ENCODE peak calls at places on chromosome 15, in five cellular contexts. X, B, N, L and M are unnamed samples.

GRCh38 chr15:98144388-98144787 is 183.9 kb downstream of the ARRDC4 start:
- DNase-seq in X (no peak), B (no peak), N (no peak), L (no peak), M (no peak)

GRCh38 chr15:37017031-37017625 is 83.2 kb downstream of the MEIS2 start:
- DNase-seq in X (no peak), B (no peak), N (no peak), L (no peak), M (no peak)

GRCh38 chr15:38879909-38880471 is 315.4 kb upstream of the RASGRP1 start:
- DNase-seq in X (no peak), B (no peak), N (no peak), L (no peak), M (no peak)

GRCh38 chr15:98896002-98896721 is 111.4 kb downstream of the PGPEP1L start:
- DNase-seq in X (no peak), B (peak; percentile 83), N (no peak), L (no peak), M (no peak)

GRCh38 chr15:89780601-89781000 is 4.5 kb downstream of the MESP2 start:
- DNase-seq in X (peak; percentile 4), B (no peak), N (no peak), L (no peak), M (no peak)

GRCh38 chr15:26572606-26573350 is 200.1 kb downstream of the GABRB3 start:
- DNase-seq in X (no peak), B (no peak), N (no peak), L (no peak), M (no peak)

GRCh38 chr15:101453123-101454120 is 36.1 kb downstream of the PCSK6 start:
- DNase-seq in X (no peak), B (no peak), N (no peak), L (no peak), M (no peak)

GRCh38 chr15:58505581-58505980 is 73.8 kb downstream of the LIPC start:
- DNase-seq in X (no peak), B (no peak), N (no peak), L (no peak), M (no peak)

GRCh38 chr15:48507416-48508065 is 138.0 kb downstream of the FBN1 start:
- DNase-seq in X (no peak), B (peak; percentile 74), N (no peak), L (peak; percentile 2), M (no peak)

GRCh38 chr15:97981058-97981457 is 20.6 kb downstream of the ARRDC4 start:
- DNase-seq in X (no peak), B (no peak), N (no peak), L (no peak), M (no peak)

GRCh38 chr15:98745650-98746374 is 97.5 kb downstream of the IGF1R start:
- DNase-seq in X (no peak), B (no peak), N (no peak), L (no peak), M (no peak)

GRCh38 chr15:70099966-70100494 is 2.3 kb upstream of the TLE3 start:
- DNase-seq in X (no peak), B (peak; percentile 29), N (peak; percentile 48), L (no peak), M (no peak)

GRCh38 chr15:78345726-78346125 is 5.6 kb downstream of the CRABP1 start:
- DNase-seq in X (no peak), B (no peak), N (no peak), L (no peak), M (no peak)

GRCh38 chr15:99732268-99732641 is 982 bp downstream of the LYSMD4 start:
- DNase-seq in X (no peak), B (peak; percentile 26), N (no peak), L (no peak), M (no peak)

GRCh38 chr15:87877114-87877810 is 379.3 kb downstream of the NTRK3 start:
- DNase-seq in X (no peak), B (peak; percentile 60), N (no peak), L (no peak), M (no peak)

GRCh38 chr15:100570282-100570681 is 31.7 kb downstream of the LINS1 start:
- DNase-seq in X (no peak), B (peak; percentile 12), N (no peak), L (no peak), M (no peak)

GRCh38 chr15:77028451-77029165 is 33.7 kb downstream of the PSTPIP1 start:
- DNase-seq in X (peak; percentile 69), B (no peak), N (peak; percentile 45), L (no peak), M (no peak)

GRCh38 chr15:41878355-41878699 is 15.5 kb downstream of the SPTBN5 start:
- DNase-seq in X (no peak), B (no peak), N (no peak), L (peak; percentile 54), M (no peak)

GRCh38 chr15:37995461-37996347 is 61.3 kb downstream of the TMCO5A start:
- DNase-seq in X (no peak), B (peak; percentile 79), N (no peak), L (no peak), M (no peak)

GRCh38 chr15:99435138-99435695 is 130.6 kb upstream of the MEF2A start:
- DNase-seq in X (peak; percentile 83), B (no peak), N (no peak), L (peak; percentile 9), M (no peak)

GRCh38 chr15:100042558-100042957 is 299.2 kb downstream of the ADAMTS17 start:
- DNase-seq in X (no peak), B (peak; percentile 59), N (no peak), L (no peak), M (no peak)

GRCh38 chr15:53837263-53837662 is 77.8 kb upstream of the WDR72 start:
- DNase-seq in X (no peak), B (no peak), N (no peak), L (peak; percentile 80), M (no peak)

GRCh38 chr15:70557506-70558258 is 205.7 kb downstream of the UACA start:
- DNase-seq in X (no peak), B (no peak), N (no peak), L (peak; percentile 3), M (no peak)

GRCh38 chr15:27902680-27903385 is 196.3 kb downstream of the OCA2 start:
- DNase-seq in X (no peak), B (no peak), N (no peak), L (no peak), M (no peak)

GRCh38 chr15:58546066-58546591 is 114.3 kb downstream of the LIPC start:
- DNase-seq in X (no peak), B (no peak), N (no peak), L (no peak), M (no peak)

GRCh38 chr15:91258436-91258779 is 158.4 kb downstream of the SV2B start:
- DNase-seq in X (no peak), B (peak; percentile 9), N (no peak), L (no peak), M (no peak)

GRCh38 chr15:77659350-77660321 is 26.9 kb upstream of the LINGO1 start:
- DNase-seq in X (no peak), B (peak; percentile 65), N (no peak), L (peak; percentile 45), M (no peak)

GRCh38 chr15:38050988-38051387 is 116.5 kb downstream of the TMCO5A start:
- DNase-seq in X (no peak), B (no peak), N (no peak), L (no peak), M (no peak)

GRCh38 chr15:63042879-63043340 is 363 bp downstream of the TPM1 start:
- DNase-seq in X (peak; percentile 76), B (peak; percentile 49), N (no peak), L (no peak), M (no peak)

GRCh38 chr15:84826369-84826823 is 9.2 kb downstream of the ALPK3 start:
- DNase-seq in X (no peak), B (peak; percentile 38), N (no peak), L (no peak), M (no peak)

GRCh38 chr15:47326934-47327333 is 390.4 kb upstream of the SEMA6D start:
- DNase-seq in X (no peak), B (no peak), N (no peak), L (no peak), M (no peak)

GRCh38 chr15:101171954-101172353 is 79.9 kb downstream of the CHSY1 start:
- DNase-seq in X (no peak), B (no peak), N (no peak), L (no peak), M (no peak)

GRCh38 chr15:90211440-90212168 is 10.5 kb downstream of the SEMA4B start:
- DNase-seq in X (peak; percentile 84), B (peak; percentile 94), N (no peak), L (no peak), M (no peak)

GRCh38 chr15:77224352-77224751 is 153.4 kb upstream of the TSPAN3 start:
- DNase-seq in X (no peak), B (no peak), N (no peak), L (no peak), M (no peak)